ENCODE peak calls at places on chromosomes 13 and 19, in nine cellular contexts. One of them, this sample, is unnamed.

GRCh38 chr19:10417598-10418280 is 2.6 kb upstream of the PDE4A start:
- DNase-seq in SK-N-SH: peak
- DNase-seq in A549: no peak
- DNase-seq in Panc1: no peak
- DNase-seq in thyroid gland: no peak
- DNase-seq in thoracic aorta: no peak
- DNase-seq in HepG2: no peak
- DNase-seq in heart right ventricle: no peak
- DNase-seq in spleen: no peak
- DNase-seq in this sample: no peak

GRCh38 chr19:44851427-44851826 is 5.3 kb downstream of the NECTIN2 start:
- DNase-seq in SK-N-SH: no peak
- DNase-seq in Panc1: no peak
- DNase-seq in HepG2: no peak
- DNase-seq in heart right ventricle: no peak
- DNase-seq in thyroid gland: peak
- DNase-seq in A549: no peak
- DNase-seq in spleen: no peak
- DNase-seq in thoracic aorta: no peak
- DNase-seq in this sample: no peak

GRCh38 chr13:28046981-28047380 is 53.4 kb downstream of the FLT3 start:
- DNase-seq in heart right ventricle: no peak
- DNase-seq in thyroid gland: no peak
- DNase-seq in SK-N-SH: no peak
- DNase-seq in A549: no peak
- DNase-seq in HepG2: no peak
- DNase-seq in spleen: no peak
- DNase-seq in thoracic aorta: no peak
- DNase-seq in Panc1: no peak
- DNase-seq in this sample: no peak

GRCh38 chr13:59643906-59644626 is 519.7 kb downstream of the DIAPH3 start:
- DNase-seq in spleen: no peak
- DNase-seq in Panc1: no peak
- DNase-seq in heart right ventricle: no peak
- DNase-seq in A549: no peak
- DNase-seq in SK-N-SH: no peak
- DNase-seq in thoracic aorta: no peak
- DNase-seq in HepG2: no peak
- DNase-seq in thyroid gland: peak
- DNase-seq in this sample: no peak

GRCh38 chr13:105565328-105565727 is 970.1 kb downstream of the EFNB2 start:
- DNase-seq in Panc1: no peak
- DNase-seq in HepG2: no peak
- DNase-seq in heart right ventricle: no peak
- DNase-seq in thoracic aorta: no peak
- DNase-seq in spleen: no peak
- DNase-seq in thyroid gland: no peak
- DNase-seq in SK-N-SH: no peak
- DNase-seq in A549: no peak
- DNase-seq in this sample: no peak

GRCh38 chr19:41924151-41925145 is 3.8 kb downstream of the ERFL start:
- DNase-seq in heart right ventricle: no peak
- DNase-seq in thyroid gland: no peak
- DNase-seq in SK-N-SH: no peak
- DNase-seq in thoracic aorta: no peak
- DNase-seq in spleen: no peak
- DNase-seq in Panc1: no peak
- DNase-seq in HepG2: no peak
- DNase-seq in A549: no peak
- DNase-seq in this sample: no peak

GRCh38 chr13:96544965-96545364 is 449.3 kb downstream of the OXGR1 start:
- DNase-seq in heart right ventricle: no peak
- DNase-seq in thoracic aorta: no peak
- DNase-seq in Panc1: no peak
- DNase-seq in spleen: no peak
- DNase-seq in SK-N-SH: no peak
- DNase-seq in A549: no peak
- DNase-seq in HepG2: no peak
- DNase-seq in thyroid gland: no peak
- DNase-seq in this sample: no peak

GRCh38 chr13:93045836-93046235 is 180.8 kb upstream of the GPC6 start:
- DNase-seq in SK-N-SH: no peak
- DNase-seq in A549: no peak
- DNase-seq in Panc1: no peak
- DNase-seq in HepG2: no peak
- DNase-seq in thyroid gland: no peak
- DNase-seq in thoracic aorta: no peak
- DNase-seq in spleen: no peak
- DNase-seq in heart right ventricle: no peak
- DNase-seq in this sample: no peak

GRCh38 chr13:99987180-99988047 is 5.8 kb downstream of the ZIC2 start:
- DNase-seq in heart right ventricle: no peak
- DNase-seq in Panc1: no peak
- DNase-seq in HepG2: no peak
- DNase-seq in thoracic aorta: no peak
- DNase-seq in SK-N-SH: peak
- DNase-seq in thyroid gland: no peak
- DNase-seq in spleen: no peak
- DNase-seq in A549: no peak
- DNase-seq in this sample: no peak

GRCh38 chr13:51838235-51838846 is 6.6 kb downstream of the TMEM272 start:
- DNase-seq in SK-N-SH: no peak
- DNase-seq in heart right ventricle: no peak
- DNase-seq in thoracic aorta: no peak
- DNase-seq in thyroid gland: no peak
- DNase-seq in HepG2: no peak
- DNase-seq in A549: no peak
- DNase-seq in Panc1: no peak
- DNase-seq in spleen: no peak
- DNase-seq in this sample: peak

GRCh38 chr19:4557971-4558941 is 1.2 kb downstream of the SEMA6B start:
- DNase-seq in Panc1: no peak
- DNase-seq in HepG2: no peak
- DNase-seq in SK-N-SH: peak
- DNase-seq in A549: no peak
- DNase-seq in heart right ventricle: no peak
- DNase-seq in thoracic aorta: no peak
- DNase-seq in spleen: peak
- DNase-seq in thyroid gland: peak
- DNase-seq in this sample: no peak

GRCh38 chr13:94454334-94454733 is 25.1 kb downstream of the DCT start:
- DNase-seq in SK-N-SH: peak
- DNase-seq in heart right ventricle: no peak
- DNase-seq in thoracic aorta: no peak
- DNase-seq in A549: no peak
- DNase-seq in spleen: no peak
- DNase-seq in thyroid gland: no peak
- DNase-seq in Panc1: no peak
- DNase-seq in HepG2: no peak
- DNase-seq in this sample: no peak

GRCh38 chr19:610801-611505 is 21.3 kb downstream of the HCN2 start:
- DNase-seq in thyroid gland: no peak
- DNase-seq in thoracic aorta: no peak
- DNase-seq in spleen: peak
- DNase-seq in Panc1: no peak
- DNase-seq in HepG2: no peak
- DNase-seq in heart right ventricle: peak
- DNase-seq in SK-N-SH: peak
- DNase-seq in A549: no peak
- DNase-seq in this sample: no peak

GRCh38 chr19:15250635-15250993 is 18.4 kb upstream of the EPHX3 start:
- DNase-seq in thyroid gland: no peak
- DNase-seq in HepG2: no peak
- DNase-seq in SK-N-SH: no peak
- DNase-seq in A549: no peak
- DNase-seq in thoracic aorta: no peak
- DNase-seq in Panc1: no peak
- DNase-seq in heart right ventricle: no peak
- DNase-seq in spleen: no peak
- DNase-seq in this sample: no peak

GRCh38 chr19:15251749-15252397 is 19.6 kb upstream of the EPHX3 start:
- DNase-seq in spleen: no peak
- DNase-seq in Panc1: no peak
- DNase-seq in thyroid gland: peak
- DNase-seq in thoracic aorta: peak
- DNase-seq in SK-N-SH: peak
- DNase-seq in HepG2: peak
- DNase-seq in heart right ventricle: peak
- DNase-seq in A549: peak
- DNase-seq in this sample: no peak

GRCh38 chr19:15249912-15250634 is 17.8 kb upstream of the EPHX3 start:
- DNase-seq in thoracic aorta: peak
- DNase-seq in heart right ventricle: peak
- DNase-seq in SK-N-SH: no peak
- DNase-seq in A549: no peak
- DNase-seq in HepG2: no peak
- DNase-seq in Panc1: no peak
- DNase-seq in thyroid gland: peak
- DNase-seq in spleen: no peak
- DNase-seq in this sample: no peak

GRCh38 chr19:15252398-15253018 is 20.3 kb upstream of the EPHX3 start:
- DNase-seq in A549: no peak
- DNase-seq in spleen: no peak
- DNase-seq in SK-N-SH: no peak
- DNase-seq in Panc1: no peak
- DNase-seq in HepG2: no peak
- DNase-seq in thyroid gland: no peak
- DNase-seq in heart right ventricle: no peak
- DNase-seq in thoracic aorta: no peak
- DNase-seq in this sample: no peak

DNA sequence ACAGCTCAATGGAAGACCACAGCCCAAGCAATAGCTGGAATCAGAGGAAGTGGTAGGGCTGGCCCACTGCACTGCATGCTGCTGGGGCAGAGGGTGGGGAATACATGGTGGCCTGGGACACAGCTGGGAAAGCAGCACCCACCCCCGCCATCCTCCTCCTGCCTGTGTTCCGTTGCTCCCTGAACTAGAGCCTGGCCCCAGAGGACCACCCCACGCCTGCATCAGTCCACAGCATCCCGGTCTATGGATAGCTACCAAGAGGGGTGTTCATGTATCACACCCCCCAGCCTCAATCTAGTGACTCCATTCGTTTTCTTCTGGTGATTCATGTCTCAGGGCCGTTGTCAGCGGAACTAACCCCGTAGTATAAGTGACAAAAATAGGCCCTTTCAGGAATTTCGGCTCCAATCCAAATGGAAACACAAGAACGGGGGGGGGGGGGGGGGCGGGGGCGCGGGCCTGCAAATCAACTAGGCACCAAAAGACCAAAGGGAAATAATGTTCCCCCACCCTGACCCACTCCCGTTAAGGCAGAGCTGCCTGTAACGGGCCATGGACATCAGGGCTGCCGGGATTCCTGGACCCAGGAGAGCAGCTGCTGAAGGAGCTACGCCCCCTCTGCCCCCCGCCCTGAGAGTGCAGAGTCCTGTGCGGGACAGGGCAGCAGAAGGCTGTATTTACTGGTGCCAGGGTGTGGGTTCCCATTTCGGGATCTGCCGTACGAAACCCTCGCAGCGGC is 18.9 kb upstream of the EPHX3 start:
- DNase-seq in Panc1: no peak
- DNase-seq in heart right ventricle: peak
- DNase-seq in thyroid gland: no peak
- DNase-seq in thoracic aorta: peak
- DNase-seq in HepG2: no peak
- DNase-seq in A549: no peak
- DNase-seq in spleen: no peak
- DNase-seq in SK-N-SH: no peak
- DNase-seq in this sample: no peak
- H3K4me3 ChIP-seq in Panc1: no peak
- H3K4me3 ChIP-seq in heart right ventricle: peak
- H3K4me3 ChIP-seq in thyroid gland: no peak
- H3K4me3 ChIP-seq in thoracic aorta: peak
- H3K4me3 ChIP-seq in HepG2: no peak
- H3K4me3 ChIP-seq in A549: no peak
- H3K4me3 ChIP-seq in spleen: no peak
- H3K4me3 ChIP-seq in SK-N-SH: no peak
- H3K4me3 ChIP-seq in this sample: no peak

GRCh38 chr13:64099994-64100393 is 2684.3 kb upstream of the PCDH20 start:
- DNase-seq in HepG2: no peak
- DNase-seq in heart right ventricle: no peak
- DNase-seq in thoracic aorta: no peak
- DNase-seq in spleen: no peak
- DNase-seq in SK-N-SH: no peak
- DNase-seq in thyroid gland: no peak
- DNase-seq in A549: no peak
- DNase-seq in Panc1: no peak
- DNase-seq in this sample: no peak
- H3K4me3 ChIP-seq in HepG2: no peak
- H3K4me3 ChIP-seq in heart right ventricle: no peak
- H3K4me3 ChIP-seq in thoracic aorta: no peak
- H3K4me3 ChIP-seq in spleen: no peak
- H3K4me3 ChIP-seq in SK-N-SH: no peak
- H3K4me3 ChIP-seq in thyroid gland: no peak
- H3K4me3 ChIP-seq in A549: no peak
- H3K4me3 ChIP-seq in Panc1: no peak
- H3K4me3 ChIP-seq in this sample: no peak

GRCh38 chr19:38211206-38211605 is 12.8 kb downstream of the DPF1 start:
- DNase-seq in A549: no peak
- DNase-seq in spleen: no peak
- DNase-seq in SK-N-SH: peak
- DNase-seq in heart right ventricle: no peak
- DNase-seq in thyroid gland: no peak
- DNase-seq in Panc1: no peak
- DNase-seq in thoracic aorta: no peak
- DNase-seq in HepG2: no peak
- DNase-seq in this sample: no peak
- H3K4me3 ChIP-seq in A549: no peak
- H3K4me3 ChIP-seq in spleen: no peak
- H3K4me3 ChIP-seq in SK-N-SH: peak
- H3K4me3 ChIP-seq in heart right ventricle: no peak
- H3K4me3 ChIP-seq in thyroid gland: no peak
- H3K4me3 ChIP-seq in Panc1: no peak
- H3K4me3 ChIP-seq in thoracic aorta: peak
- H3K4me3 ChIP-seq in HepG2: no peak
- H3K4me3 ChIP-seq in this sample: no peak

DNA sequence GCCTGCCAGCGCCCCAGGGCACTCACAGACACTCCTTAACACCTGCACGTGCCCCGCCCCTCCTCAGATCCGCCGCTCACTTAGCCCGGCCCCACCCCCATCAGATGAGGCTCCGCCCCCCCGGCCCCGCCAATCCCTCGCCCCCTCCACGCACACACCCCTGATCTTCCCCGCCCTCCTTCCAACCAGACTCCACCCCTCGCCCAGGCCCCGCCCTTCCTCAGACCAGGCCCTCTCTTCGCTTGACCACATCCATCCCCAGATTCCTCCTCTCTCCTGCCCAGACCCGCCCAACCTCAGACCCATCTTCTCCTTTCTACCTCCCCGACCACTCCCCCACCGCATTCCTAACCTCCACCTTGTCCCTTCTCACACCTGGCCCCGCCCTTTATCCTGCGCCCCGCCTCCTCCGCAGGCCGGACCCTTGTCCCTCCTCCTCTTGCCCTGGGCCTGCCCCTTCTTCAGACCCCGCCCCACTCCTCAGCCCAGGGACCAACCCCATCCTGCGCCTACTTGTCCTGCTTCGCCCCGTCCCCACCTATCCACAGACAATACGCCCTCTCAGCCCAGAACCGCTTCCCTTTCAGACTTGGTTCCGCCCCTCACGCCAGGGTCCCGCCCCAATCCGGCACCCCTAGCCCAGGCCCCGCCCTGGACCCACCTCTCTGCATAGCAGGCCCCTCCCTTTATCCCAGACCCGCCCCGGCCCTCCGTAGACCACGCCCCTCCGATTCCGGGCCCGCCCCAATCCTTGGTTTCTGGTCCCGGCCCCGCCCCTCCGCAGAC is 452 bp upstream of the KLHL26 start:
- DNase-seq in A549: peak
- DNase-seq in Panc1: peak
- DNase-seq in heart right ventricle: peak
- DNase-seq in spleen: peak
- DNase-seq in thyroid gland: peak
- DNase-seq in SK-N-SH: peak
- DNase-seq in thoracic aorta: peak
- DNase-seq in HepG2: peak
- DNase-seq in this sample: peak
- H3K4me3 ChIP-seq in A549: peak
- H3K4me3 ChIP-seq in Panc1: peak
- H3K4me3 ChIP-seq in heart right ventricle: peak
- H3K4me3 ChIP-seq in spleen: peak
- H3K4me3 ChIP-seq in thyroid gland: peak
- H3K4me3 ChIP-seq in SK-N-SH: peak
- H3K4me3 ChIP-seq in thoracic aorta: peak
- H3K4me3 ChIP-seq in HepG2: peak
- H3K4me3 ChIP-seq in this sample: peak

This sample was measured in epithelial cell of proximal tubule.